ENCODE peak calls at places on chromosomes 3 and 15, in ten cellular contexts. U, D, P, Y, G, Q, W, H, V and J are unnamed samples.

GRCh38 chr3:53457068-53457467 is 37.3 kb upstream of the CACNA1D start:
- DNase-seq in U (no peak), D (no peak), P (no peak), Y (no peak), G (no peak), Q (no peak), W (no peak), H (no peak), V (no peak), J (no peak)

GRCh38 chr3:196397941-196398340 is 34.3 kb downstream of the UBXN7 start:
- DNase-seq in U (no peak), D (no peak), P (no peak), Y (no peak), G (no peak), Q (no peak), W (no peak), H (no peak), V (no peak), J (no peak)

GRCh38 chr3:59699648-59700320 is 650.0 kb upstream of the CFAP20DC start:
- DNase-seq in U (no peak), D (no peak), P (no peak), Y (no peak), G (no peak), Q (no peak), W (no peak), H (no peak), V (no peak), J (no peak)

GRCh38 chr3:72255736-72256559 is 471.0 kb upstream of the PROK2 start:
- DNase-seq in U (no peak), D (no peak), P (no peak), Y (peak), G (no peak), Q (no peak), W (peak), H (peak), V (no peak), J (no peak)

GRCh38 chr15:60009124-60009523 is 5.0 kb downstream of the FOXB1 start:
- DNase-seq in U (no peak), D (no peak), P (no peak), Y (no peak), G (no peak), Q (no peak), W (no peak), H (no peak), V (no peak), J (no peak)

GRCh38 chr3:54600441-54601204 is 327.2 kb downstream of the LRTM1 start:
- DNase-seq in U (no peak), D (no peak), P (no peak), Y (no peak), G (peak), Q (no peak), W (no peak), H (no peak), V (no peak), J (no peak)

GRCh38 chr3:19399356-19399755 is 251.0 kb downstream of the KCNH8 start:
- DNase-seq in U (no peak), D (no peak), P (peak), Y (no peak), G (no peak), Q (no peak), W (no peak), H (no peak), V (no peak), J (no peak)

GRCh38 chr15:70240082-70240481 is 142.4 kb upstream of the TLE3 start:
- DNase-seq in U (no peak), D (no peak), P (no peak), Y (no peak), G (no peak), Q (no peak), W (peak), H (no peak), V (no peak), J (no peak)

GRCh38 chr15:70339551-70340517 is 242.1 kb upstream of the TLE3 start:
- DNase-seq in U (no peak), D (no peak), P (peak), Y (no peak), G (peak), Q (peak), W (no peak), H (peak), V (no peak), J (no peak)

GRCh38 chr15:56815247-56815646 is 81.9 kb upstream of the ZNF280D start:
- DNase-seq in U (no peak), D (no peak), P (no peak), Y (peak), G (no peak), Q (no peak), W (no peak), H (no peak), V (no peak), J (no peak)

GRCh38 chr3:9198805-9199386 is 50.5 kb downstream of the SRGAP3 start:
- DNase-seq in U (no peak), D (no peak), P (no peak), Y (no peak), G (no peak), Q (no peak), W (peak), H (no peak), V (no peak), J (no peak)

GRCh38 chr3:50623840-50624474 is 7.0 kb downstream of the MAPKAPK3 start:
- DNase-seq in U (no peak), D (no peak), P (no peak), Y (no peak), G (no peak), Q (no peak), W (no peak), H (no peak), V (no peak), J (no peak)

GRCh38 chr15:36883705-36884355 is 216.5 kb downstream of the MEIS2 start:
- DNase-seq in U (peak), D (peak), P (peak), Y (peak), G (peak), Q (peak), W (peak), H (peak), V (peak), J (no peak)

GRCh38 chr3:113952921-113953320 is 5.1 kb downstream of the ZDHHC23 start:
- DNase-seq in U (no peak), D (no peak), P (no peak), Y (no peak), G (peak), Q (no peak), W (no peak), H (no peak), V (no peak), J (no peak)

GRCh38 chr3:185362850-185363661 is at the start of gene MAP3K13:
- DNase-seq in U (peak), D (peak), P (peak), Y (peak), G (peak), Q (peak), W (peak), H (peak), V (peak), J (peak)

GRCh38 chr3:141231923-141232861 is 567 bp downstream of the PXYLP1 start:
- DNase-seq in U (no peak), D (peak), P (no peak), Y (peak), G (no peak), Q (peak), W (peak), H (no peak), V (no peak), J (peak)

GRCh38 chr15:45638641-45639040 is 3.8 kb downstream of the SQOR start:
- DNase-seq in U (no peak), D (no peak), P (no peak), Y (no peak), G (no peak), Q (no peak), W (no peak), H (no peak), V (no peak), J (no peak)

GRCh38 chr3:17132286-17133115 is 247.7 kb downstream of the PLCL2 start:
- DNase-seq in U (no peak), D (no peak), P (no peak), Y (no peak), G (no peak), Q (no peak), W (no peak), H (no peak), V (no peak), J (no peak)

DNA sequence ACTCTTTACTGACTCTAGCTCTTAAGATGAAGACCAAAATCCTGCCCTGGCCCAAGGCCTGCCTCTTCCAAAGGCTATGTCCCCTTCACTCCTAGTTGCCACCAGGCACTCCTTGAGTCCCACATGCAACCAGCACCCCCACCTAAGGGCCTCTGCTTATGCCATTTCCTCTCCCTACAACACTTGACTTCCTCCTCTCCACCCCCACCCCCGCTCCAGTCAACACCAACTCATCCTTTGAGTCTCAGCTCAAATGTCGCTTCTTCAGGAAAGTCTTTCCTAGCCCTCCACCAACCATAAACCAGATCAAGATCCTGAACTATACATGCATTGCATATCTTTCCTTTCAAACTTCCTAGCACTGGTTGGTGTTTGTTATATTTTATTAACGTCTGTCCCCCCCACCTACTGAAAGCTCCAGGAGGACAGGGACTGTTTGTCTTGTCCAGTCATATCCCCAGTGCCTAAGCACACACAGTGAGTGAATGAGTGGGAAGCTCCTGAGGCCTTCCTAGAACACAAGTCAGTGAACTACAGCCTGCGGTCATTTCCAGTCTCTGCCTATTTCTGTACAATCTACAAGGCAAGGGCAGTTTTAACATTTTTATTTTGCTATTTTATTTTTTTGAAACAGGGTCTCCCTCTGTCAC is 7.3 kb downstream of the TBC1D2B start:
- DNase-seq in U (no peak), D (no peak), P (no peak), Y (peak), G (no peak), Q (peak), W (peak), H (no peak), V (no peak), J (no peak)
- TF ChIP-seq CTCF in U (no peak), D (no peak), P (no peak), Y (no peak), G (no peak), Q (no peak), W (no peak), H (no peak), V (no peak), J (no peak)

GRCh38 chr15:33021806-33022389 is 172.6 kb downstream of the FMN1 start:
- DNase-seq in U (no peak), D (peak), P (peak), Y (no peak), G (peak), Q (no peak), W (no peak), H (peak), V (no peak), J (no peak)
- TF ChIP-seq CTCF in U (no peak), D (peak), P (peak), Y (peak), G (peak), Q (peak), W (peak), H (peak), V (peak), J (peak)

DNA sequence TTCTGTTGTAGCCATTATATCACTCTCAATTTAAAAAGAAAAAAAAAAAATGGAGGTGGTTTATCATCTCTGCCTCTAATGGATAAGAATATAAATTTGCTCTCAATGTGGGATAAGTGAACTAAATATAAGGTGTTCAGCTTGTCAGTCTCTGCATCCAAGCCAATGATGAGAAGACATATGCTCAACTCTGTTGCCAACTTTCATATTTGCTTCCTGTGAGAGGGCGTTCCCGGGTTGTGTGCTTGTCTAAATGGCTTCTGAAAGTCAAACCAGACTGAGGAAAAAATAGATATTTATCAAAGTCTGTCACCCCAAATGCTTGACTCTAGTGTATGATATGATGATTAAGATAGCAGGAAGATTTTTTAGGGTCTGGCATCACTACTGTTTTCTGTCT is 422.0 kb downstream of the ZNF385D start:
- DNase-seq in U (no peak), D (no peak), P (no peak), Y (no peak), G (no peak), Q (no peak), W (no peak), H (no peak), V (no peak), J (no peak)
- TF ChIP-seq CTCF in U (no peak), D (no peak), P (no peak), Y (no peak), G (no peak), Q (no peak), W (no peak), H (no peak), V (no peak), J (no peak)

GRCh38 chr15:75369897-75370581 is 1.6 kb upstream of the MAN2C1 start:
- DNase-seq in U (no peak), D (no peak), P (no peak), Y (no peak), G (no peak), Q (no peak), W (no peak), H (peak), V (no peak), J (no peak)
- TF ChIP-seq CTCF in U (no peak), D (no peak), P (no peak), Y (no peak), G (no peak), Q (no peak), W (no peak), H (no peak), V (no peak), J (no peak)